ENCODE peak calls at places on chromosomes 1 and 21, in six cellular contexts. D, A, L, H, J and Q are unnamed samples. For H3K27me3, the result is how much of the 10 kb centered on the place peaks cover.

GRCh38 chr1:229105109-229105508 is 165.8 kb upstream of the RAB4A start:
- DNase-seq in D (peak), A (no peak), L (no peak), H (no peak), J (no peak), Q (no peak)

GRCh38 chr1:1360511-1361169 is 2.3 kb upstream of the MXRA8 start:
- DNase-seq in D (peak), A (peak), L (peak), H (peak), J (peak), Q (peak)

GRCh38 chr1:168893359-168893791 is 164.4 kb upstream of the DPT start:
- DNase-seq in D (no peak), A (peak), L (no peak), H (no peak), J (no peak), Q (no peak)

GRCh38 chr1:84582802-84583587 is 8.8 kb upstream of the CTBS start:
- DNase-seq in D (peak), A (peak), L (peak), H (no peak), J (no peak), Q (peak)

GRCh38 chr1:181558416-181558815 is 75.1 kb downstream of the CACNA1E start:
- DNase-seq in D (no peak), A (no peak), L (no peak), H (no peak), J (no peak), Q (no peak)

GRCh38 chr1:68955424-68955823 is 458.5 kb upstream of the DEPDC1 start:
- DNase-seq in D (no peak), A (no peak), L (no peak), H (no peak), J (no peak), Q (no peak)

GRCh38 chr1:201884472-201884871 is 4.2 kb upstream of the SHISA4 start:
- DNase-seq in D (no peak), A (no peak), L (no peak), H (no peak), J (no peak), Q (peak)

GRCh38 chr1:60621524-60621923 is 460.8 kb upstream of the NFIA start:
- DNase-seq in D (no peak), A (no peak), L (peak), H (no peak), J (no peak), Q (no peak)

GRCh38 chr1:29709711-29710169 is 473.4 kb downstream of the PTPRU start:
- DNase-seq in D (no peak), A (no peak), L (no peak), H (no peak), J (peak), Q (no peak)

GRCh38 chr1:158931055-158931737 is at the start of gene PYHIN1:
- DNase-seq in D (no peak), A (no peak), L (no peak), H (no peak), J (no peak), Q (no peak)

GRCh38 chr1:22747021-22747734 is 36.5 kb downstream of the EPHB2 start:
- DNase-seq in D (no peak), A (no peak), L (no peak), H (no peak), J (peak), Q (no peak)

GRCh38 chr21:44966135-44967081 is 26.6 kb downstream of the SLX9 start:
- DNase-seq in D (no peak), A (peak), L (peak), H (no peak), J (no peak), Q (no peak)

GRCh38 chr1:113456967-113457366 is 66.7 kb downstream of the MAGI3 start:
- DNase-seq in D (no peak), A (no peak), L (no peak), H (no peak), J (peak), Q (no peak)

GRCh38 chr1:47186267-47187185 is 3.3 kb downstream of the PDZK1IP1 start:
- DNase-seq in D (peak), A (no peak), L (peak), H (peak), J (peak), Q (no peak)

GRCh38 chr1:209205039-209205438 is 378.5 kb upstream of the CAMK1G start:
- DNase-seq in D (peak), A (no peak), L (no peak), H (no peak), J (no peak), Q (no peak)

GRCh38 chr1:66624412-66625060 is 90.6 kb downstream of the SGIP1 start:
- DNase-seq in D (no peak), A (no peak), L (no peak), H (no peak), J (no peak), Q (no peak)

GRCh38 chr1:51369171-51369570 is 38.8 kb upstream of the TTC39A start:
- DNase-seq in D (no peak), A (no peak), L (no peak), H (no peak), J (no peak), Q (no peak)

GRCh38 chr1:100731758-100732157 is 12.2 kb downstream of the VCAM1 start:
- DNase-seq in D (no peak), A (no peak), L (no peak), H (no peak), J (no peak), Q (no peak)

GRCh38 chr1:180271640-180272255 is 41.7 kb downstream of the LHX4 start:
- DNase-seq in D (peak), A (no peak), L (no peak), H (no peak), J (no peak), Q (no peak)

GRCh38 chr21:45303111-45303615 is 15.5 kb upstream of the POFUT2 start:
- DNase-seq in D (peak), A (peak), L (no peak), H (peak), J (peak), Q (no peak)

GRCh38 chr1:24190970-24191570 is 4.0 kb upstream of the IFNLR1 start:
- DNase-seq in D (no peak), A (no peak), L (no peak), H (no peak), J (no peak), Q (no peak)

GRCh38 chr21:25092441-25093011 is 514.8 kb downstream of the MRPL39 start:
- DNase-seq in D (no peak), A (no peak), L (no peak), H (peak), J (no peak), Q (no peak)

GRCh38 chr1:186183970-186184628 is 191.0 kb downstream of the TPR start:
- DNase-seq in D (no peak), A (no peak), L (no peak), H (no peak), J (no peak), Q (no peak)

GRCh38 chr1:103107696-103108524 is at the start of gene COL11A1:
- DNase-seq in D (no peak), A (no peak), L (peak), H (no peak), J (no peak), Q (no peak)

GRCh38 chr1:229271448-229272120 is 673 bp downstream of the RAB4A start:
- DNase-seq in D (no peak), A (no peak), L (no peak), H (no peak), J (no peak), Q (no peak)

GRCh38 chr1:101120868-101121267 is 95.3 kb upstream of the DPH5 start:
- DNase-seq in D (no peak), A (no peak), L (no peak), H (no peak), J (no peak), Q (no peak)

DNA sequence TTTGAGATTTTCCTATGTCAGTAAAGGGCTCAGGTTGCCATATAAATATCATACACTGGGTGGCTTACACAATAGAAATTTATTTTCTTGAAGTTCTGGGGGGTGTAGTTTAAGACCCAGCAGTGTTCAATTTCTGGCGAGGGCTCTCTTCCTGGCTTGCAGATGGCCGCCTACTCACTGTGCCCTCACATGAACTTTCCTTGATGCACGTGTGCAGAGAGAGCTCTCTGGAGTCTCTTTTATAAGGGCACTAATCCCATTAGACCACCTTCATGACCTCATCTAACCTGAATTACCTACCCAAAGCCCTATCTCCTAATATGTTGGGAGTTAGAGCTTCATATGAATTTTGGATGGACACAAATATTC is 21.1 kb downstream of the TMEM51 start:
- DNase-seq in D (no peak), A (no peak), L (no peak), H (no peak), J (no peak), Q (peak)
- H3K27me3 ChIP-seq in D (under half), A (under half), L (under half), H (under half), J (under half), Q (under half)

GRCh38 chr1:220565670-220566069 is 37.7 kb downstream of the MARK1 start:
- DNase-seq in D (no peak), A (no peak), L (no peak), H (no peak), J (no peak), Q (no peak)

GRCh38 chr1:220564216-220564615 is 36.3 kb downstream of the MARK1 start:
- DNase-seq in D (no peak), A (no peak), L (no peak), H (no peak), J (no peak), Q (no peak)

DNA sequence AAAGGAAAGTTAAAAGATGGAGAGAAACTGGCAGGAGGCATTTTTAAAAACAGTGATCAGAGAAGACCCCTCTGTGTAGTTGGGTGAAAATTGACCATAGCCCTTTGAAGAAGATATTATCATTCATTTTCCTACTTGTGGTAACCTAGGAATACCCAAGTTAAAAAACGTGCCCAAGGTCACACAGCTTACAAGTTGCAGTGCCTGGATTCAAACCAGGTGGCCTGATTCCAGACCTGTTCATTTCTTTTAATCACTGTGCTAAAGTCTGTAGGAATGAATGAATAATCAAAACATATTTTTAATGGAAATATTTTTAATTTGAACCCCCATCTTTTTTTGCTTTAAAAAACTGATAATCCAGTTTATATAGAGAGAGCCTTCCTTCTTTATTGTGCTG is 35.6 kb downstream of the MARK1 start:
- DNase-seq in D (no peak), A (no peak), L (no peak), H (no peak), J (no peak), Q (no peak)
- H3K4me3 ChIP-seq in D (no peak), A (no peak), L (no peak), H (no peak), J (no peak), Q (no peak)

GRCh38 chr21:36710729-36711048 is 11.8 kb downstream of the SIM2 start:
- DNase-seq in D (peak), A (no peak), L (peak), H (peak), J (peak), Q (no peak)

GRCh38 chr21:36708512-36709029 is 9.7 kb downstream of the SIM2 start:
- DNase-seq in D (no peak), A (no peak), L (no peak), H (peak), J (no peak), Q (no peak)

GRCh38 chr21:36707763-36708511 is 9.0 kb downstream of the SIM2 start:
- DNase-seq in D (peak), A (no peak), L (no peak), H (peak), J (no peak), Q (no peak)

GRCh38 chr21:36709030-36709867 is 10.3 kb downstream of the SIM2 start:
- DNase-seq in D (peak), A (no peak), L (no peak), H (peak), J (peak), Q (no peak)

DNA sequence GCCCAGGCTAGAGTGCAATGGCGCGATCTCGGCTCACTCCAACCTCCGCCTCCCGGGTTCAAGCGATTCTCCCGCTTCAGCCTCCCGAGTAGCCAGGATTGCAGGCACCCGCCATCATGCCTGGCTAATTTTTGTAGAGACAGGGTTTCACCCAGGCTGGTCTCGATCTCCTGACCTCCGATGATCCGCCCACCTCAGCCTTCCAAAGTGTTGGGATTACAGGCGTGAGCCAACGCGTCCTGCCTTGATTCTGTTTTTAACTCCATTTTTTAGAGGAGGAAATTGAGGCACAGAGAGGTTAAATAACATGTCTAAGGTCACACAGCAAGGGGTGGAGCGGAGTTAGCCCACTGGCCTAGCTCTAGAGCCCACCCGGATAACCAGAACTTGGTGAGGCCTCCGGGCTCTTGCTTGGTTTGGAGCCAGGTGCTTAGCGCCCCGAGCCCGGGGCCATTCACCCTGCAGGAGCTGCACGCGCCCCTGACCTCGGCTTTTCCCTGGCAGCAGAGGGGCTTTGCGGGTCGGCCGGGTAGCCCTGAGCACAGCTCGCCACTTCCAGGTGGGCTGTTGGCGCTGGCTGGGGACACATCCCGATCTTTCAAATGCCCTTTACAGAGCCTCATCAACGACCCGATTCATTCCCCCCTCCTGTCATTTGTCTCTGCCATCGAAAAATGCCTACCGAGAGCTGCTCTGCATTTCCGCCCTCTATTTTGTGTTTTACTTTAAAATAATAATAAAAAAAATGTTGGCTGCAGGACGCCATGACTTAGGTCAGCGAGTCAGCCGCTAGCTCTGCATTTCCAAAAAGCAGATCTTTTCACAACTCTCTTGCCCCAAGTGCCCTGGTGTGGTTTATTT is 11.2 kb downstream of the SIM2 start:
- DNase-seq in D (peak), A (no peak), L (no peak), H (peak), J (peak), Q (no peak)
- H3K27me3 ChIP-seq in D (half or more), A (half or more), L (half or more), H (under half), J (under half), Q (half or more)

DNA sequence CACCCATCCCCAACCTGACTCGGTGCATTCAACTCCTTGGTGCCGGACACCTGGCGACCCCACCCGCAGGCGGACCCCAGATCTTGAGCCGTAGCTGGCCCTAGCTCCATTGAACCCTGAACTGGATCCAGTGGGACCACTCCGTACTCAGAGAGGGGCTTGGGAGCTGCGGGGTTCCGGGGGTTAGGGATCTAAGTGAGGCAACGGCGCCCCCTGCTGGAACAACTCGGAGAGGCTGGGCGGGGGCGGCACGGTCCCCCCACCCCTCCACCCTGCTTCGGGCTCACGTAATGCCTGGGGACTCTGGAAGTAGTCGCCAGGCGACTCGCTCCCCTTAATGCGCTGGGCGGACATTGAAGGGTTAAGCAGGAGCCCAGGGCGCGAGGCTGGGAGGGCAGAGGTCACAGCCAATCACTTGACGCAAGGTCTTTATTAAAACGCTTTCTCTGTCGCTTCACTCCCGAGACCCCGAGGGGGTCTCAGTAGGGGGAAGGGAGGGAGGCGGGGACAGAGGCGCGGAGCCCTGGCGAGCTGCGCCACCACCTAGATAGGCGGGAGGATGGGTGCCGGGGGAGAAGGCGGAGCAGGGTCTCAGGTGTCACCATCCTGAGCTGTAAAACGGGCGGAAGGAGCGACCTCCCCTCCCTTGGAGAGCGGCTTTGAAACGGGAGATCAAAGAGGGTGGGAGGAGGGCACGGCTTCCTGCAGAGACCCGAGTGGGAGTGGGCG is 699 bp upstream of the CRABP2 start:
- DNase-seq in D (peak), A (peak), L (peak), H (peak), J (no peak), Q (peak)
- H3K4me3 ChIP-seq in D (peak), A (peak), L (peak), H (peak), J (peak), Q (peak)

GRCh38 chr1:33276573-33277298 is 20.4 kb downstream of the ZNF362 start:
- DNase-seq in D (no peak), A (no peak), L (no peak), H (peak), J (peak), Q (no peak)
- H3K27me3 ChIP-seq in D (under half), A (under half), L (under half), H (under half), J (under half), Q (under half)

GRCh38 chr1:48683878-48684277 is 92.8 kb downstream of the BEND5 start:
- DNase-seq in D (no peak), A (no peak), L (no peak), H (no peak), J (no peak), Q (no peak)
- H3K4me3 ChIP-seq in D (no peak), A (no peak), L (no peak), H (no peak), J (no peak), Q (no peak)

GRCh38 chr1:155124503-155125463 is 2.9 kb upstream of the EFNA1 start:
- DNase-seq in D (peak), A (no peak), L (no peak), H (no peak), J (peak), Q (no peak)
- H3K27me3 ChIP-seq in D (half or more), A (under half), L (under half), H (under half), J (under half), Q (under half)